ENCODE peak calls at places on chromosome 21, in eight cellular contexts. H is left ventricle myocardium inferior; S is stimulated activated CD8-positive, alpha-beta memory T cell treated with anti-CD3 and anti-CD28 coated beads, Interleukin-15, amount 100 ng/mL, for 1 hour; W is lung; J is AG10803; V is AG08396; Z is epithelial cell of esophagus; T is aorta. M is an unnamed sample.

GRCh38 chr21:33318087-33318486 is 6.7 kb upstream of the IFNAR1 start:
- DNase-seq in H (no peak), S (no peak), W (no peak), J (no peak), V (no peak), Z (no peak), T (no peak), M (no peak)

GRCh38 chr21:15222711-15223110 is 157.9 kb upstream of the NRIP1 start:
- DNase-seq in H (no peak), S (no peak), W (no peak), J (no peak), V (no peak), Z (peak), T (no peak), M (no peak)

GRCh38 chr21:32131960-32132359 is 146.9 kb downstream of the MIS18A start:
- DNase-seq in H (no peak), S (no peak), W (no peak), J (peak), V (no peak), Z (peak), T (no peak), M (peak)

GRCh38 chr21:30646904-30647303 is 4.2 kb downstream of the KRTAP20-3 start:
- DNase-seq in H (no peak), S (no peak), W (no peak), J (no peak), V (no peak), Z (no peak), T (no peak), M (no peak)

GRCh38 chr21:36769051-36769867 is 70.3 kb downstream of the SIM2 start:
- DNase-seq in H (no peak), S (no peak), W (no peak), J (peak), V (peak), Z (no peak), T (no peak), M (no peak)

GRCh38 chr21:24395320-24395933 is 1211.9 kb downstream of the MRPL39 start:
- DNase-seq in H (no peak), S (no peak), W (no peak), J (no peak), V (no peak), Z (no peak), T (no peak), M (no peak)

GRCh38 chr21:43283136-43283924 is 114.5 kb downstream of the CRYAA start:
- DNase-seq in H (peak), S (no peak), W (no peak), J (peak), V (no peak), Z (no peak), T (no peak), M (no peak)

GRCh38 chr21:16587671-16588379 is 858.0 kb downstream of the USP25 start:
- DNase-seq in H (no peak), S (no peak), W (no peak), J (peak), V (no peak), Z (peak), T (peak), M (no peak)

GRCh38 chr21:33078907-33079582 is 9.1 kb downstream of the OLIG1 start:
- DNase-seq in H (no peak), S (peak), W (no peak), J (peak), V (peak), Z (peak), T (no peak), M (no peak)

GRCh38 chr21:38352536-38353219 is 95.9 kb downstream of the KCNJ15 start:
- DNase-seq in H (peak), S (no peak), W (peak), J (peak), V (peak), Z (peak), T (peak), M (peak)

GRCh38 chr21:36330904-36331303 is 10.9 kb downstream of the MORC3 start:
- DNase-seq in H (peak), S (no peak), W (no peak), J (peak), V (peak), Z (peak), T (no peak), M (no peak)

GRCh38 chr21:27134513-27134912 is 167.6 kb upstream of the ADAMTS5 start:
- DNase-seq in H (no peak), S (no peak), W (no peak), J (peak), V (no peak), Z (no peak), T (no peak), M (peak)

GRCh38 chr21:32940079-32941014 is 85.4 kb upstream of the OLIG2 start:
- DNase-seq in H (no peak), S (peak), W (peak), J (peak), V (peak), Z (peak), T (no peak), M (no peak)

GRCh38 chr21:33028759-33029511 is 3.2 kb downstream of the OLIG2 start:
- DNase-seq in H (no peak), S (no peak), W (no peak), J (no peak), V (peak), Z (no peak), T (no peak), M (no peak)

GRCh38 chr21:44966135-44967081 is 26.6 kb downstream of the SLX9 start:
- DNase-seq in H (peak), S (no peak), W (no peak), J (no peak), V (no peak), Z (no peak), T (no peak), M (no peak)

GRCh38 chr21:32790626-32791025 is 19.1 kb upstream of the PAXBP1 start:
- DNase-seq in H (no peak), S (no peak), W (no peak), J (no peak), V (no peak), Z (no peak), T (no peak), M (no peak)

GRCh38 chr21:31335957-31336738 is 7.9 kb downstream of the TIAM1 start:
- DNase-seq in H (no peak), S (no peak), W (no peak), J (peak), V (peak), Z (peak), T (no peak), M (peak)

GRCh38 chr21:39422468-39423241 is 22.9 kb downstream of the LCA5L start:
- DNase-seq in H (no peak), S (no peak), W (no peak), J (no peak), V (no peak), Z (peak), T (no peak), M (no peak)

GRCh38 chr21:40841524-40842196 is 5.3 kb downstream of the DSCAM start:
- DNase-seq in H (peak), S (no peak), W (peak), J (peak), V (no peak), Z (peak), T (no peak), M (no peak)

GRCh38 chr21:25371831-25372434 is 235.3 kb downstream of the MRPL39 start:
- DNase-seq in H (no peak), S (no peak), W (no peak), J (peak), V (no peak), Z (no peak), T (no peak), M (no peak)

GRCh38 chr21:34942911-34943310 is 106.2 kb downstream of the RUNX1 start:
- DNase-seq in H (no peak), S (no peak), W (no peak), J (no peak), V (no peak), Z (no peak), T (no peak), M (no peak)

GRCh38 chr21:21341041-21341440 is 342.8 kb downstream of the NCAM2 start:
- DNase-seq in H (no peak), S (no peak), W (no peak), J (no peak), V (no peak), Z (no peak), T (no peak), M (no peak)

GRCh38 chr21:39690454-39690853 is 54.5 kb upstream of the IGSF5 start:
- DNase-seq in H (no peak), S (no peak), W (no peak), J (no peak), V (no peak), Z (no peak), T (no peak), M (no peak)

GRCh38 chr21:16563111-16563510 is 833.3 kb downstream of the USP25 start:
- DNase-seq in H (no peak), S (no peak), W (no peak), J (no peak), V (no peak), Z (no peak), T (no peak), M (no peak)

GRCh38 chr21:32916522-32917099 is 109.1 kb upstream of the OLIG2 start:
- DNase-seq in H (no peak), S (no peak), W (no peak), J (no peak), V (no peak), Z (no peak), T (no peak), M (no peak)

GRCh38 chr21:46130721-46131720 is 24.4 kb downstream of the FTCD start:
- DNase-seq in H (peak), S (no peak), W (no peak), J (peak), V (no peak), Z (no peak), T (peak), M (no peak)

GRCh38 chr21:45073301-45074047 is 906 bp upstream of the ADARB1 start:
- DNase-seq in H (no peak), S (no peak), W (no peak), J (peak), V (peak), Z (peak), T (peak), M (no peak)

GRCh38 chr21:40102682-40103081 is 235.4 kb downstream of the PCP4 start:
- DNase-seq in H (no peak), S (no peak), W (no peak), J (no peak), V (no peak), Z (no peak), T (no peak), M (no peak)

M was measured in smooth muscle cell of the brain vasculature.